ENCODE peak calls at places on chromosomes 5 and 9, in nine cellular contexts. I, T, H, P, A, Q, L, F and R are unnamed samples.

GRCh38 chr5:90640484-90641059 is 82.0 kb downstream of the ADGRV1 start:
- DNase-seq in I (no peak), T (no peak), H (no peak), P (no peak), A (no peak), Q (no peak), L (peak; percentile 9), F (no peak), R (no peak)

GRCh38 chr5:67725591-67725990 is 490.0 kb upstream of the PIK3R1 start:
- DNase-seq in I (no peak), T (peak; percentile 5), H (no peak), P (no peak), A (no peak), Q (no peak), L (no peak), F (peak; percentile 2), R (no peak)

GRCh38 chr9:123108976-123109375 is 75.5 kb downstream of the GPR21 start:
- DNase-seq in I (no peak), T (no peak), H (no peak), P (no peak), A (no peak), Q (no peak), L (no peak), F (no peak), R (no peak)

GRCh38 chr5:141513627-141514329 is 24.9 kb downstream of the PCDHGC5 start:
- DNase-seq in I (peak; percentile 76), T (peak; percentile 90), H (peak; percentile 92), P (peak; percentile 74), A (no peak), Q (no peak), L (peak; percentile 70), F (peak; percentile 79), R (peak; percentile 80)

GRCh38 chr9:86939311-86939710 is 8.0 kb downstream of the GAS1 start:
- DNase-seq in I (no peak), T (no peak), H (no peak), P (no peak), A (no peak), Q (no peak), L (no peak), F (no peak), R (no peak)

GRCh38 chr5:78887384-78888118 is 97.6 kb downstream of the ARSB start:
- DNase-seq in I (no peak), T (no peak), H (no peak), P (no peak), A (no peak), Q (no peak), L (no peak), F (no peak), R (no peak)

GRCh38 chr5:17314907-17315471 is 97.6 kb downstream of the BASP1 start:
- DNase-seq in I (peak; percentile 7), T (peak; percentile 43), H (peak; percentile 78), P (peak; percentile 54), A (no peak), Q (no peak), L (no peak), F (peak; percentile 61), R (no peak)

GRCh38 chr9:16191691-16192402 is 639.0 kb downstream of the CCDC171 start:
- DNase-seq in I (peak; percentile 71), T (peak; percentile 95), H (peak; percentile 87), P (peak; percentile 44), A (peak; percentile 84), Q (peak; percentile 84), L (peak; percentile 86), F (peak; percentile 89), R (peak; percentile 93)

GRCh38 chr9:70108181-70108580 is 64.5 kb downstream of the MAMDC2 start:
- DNase-seq in I (no peak), T (peak; percentile 17), H (no peak), P (no peak), A (no peak), Q (no peak), L (no peak), F (no peak), R (no peak)

GRCh38 chr5:144276034-144276822 is 105.6 kb downstream of the KCTD16 start:
- DNase-seq in I (peak; percentile 16), T (no peak), H (no peak), P (no peak), A (no peak), Q (no peak), L (no peak), F (peak; percentile 29), R (no peak)

GRCh38 chr9:4890242-4890641 is 94.8 kb upstream of the JAK2 start:
- DNase-seq in I (no peak), T (no peak), H (no peak), P (no peak), A (no peak), Q (no peak), L (no peak), F (no peak), R (no peak)

GRCh38 chr5:172503925-172504730 is 49.8 kb upstream of the SH3PXD2B start:
- DNase-seq in I (no peak), T (peak; percentile 44), H (no peak), P (no peak), A (peak; percentile 53), Q (no peak), L (no peak), F (no peak), R (no peak)

GRCh38 chr5:142825378-142826089 is 55.4 kb downstream of the ARHGAP26 start:
- DNase-seq in I (no peak), T (no peak), H (no peak), P (no peak), A (no peak), Q (peak; percentile 62), L (no peak), F (no peak), R (no peak)

GRCh38 chr9:129626944-129627297 is 958 bp downstream of the NTMT1 start:
- DNase-seq in I (no peak), T (peak; percentile 82), H (peak; percentile 72), P (no peak), A (no peak), Q (no peak), L (no peak), F (peak; percentile 33), R (no peak)

GRCh38 chr5:91006708-91007107 is 376.4 kb downstream of the ARRDC3 start:
- DNase-seq in I (no peak), T (no peak), H (no peak), P (no peak), A (no peak), Q (no peak), L (no peak), F (no peak), R (no peak)

DNA sequence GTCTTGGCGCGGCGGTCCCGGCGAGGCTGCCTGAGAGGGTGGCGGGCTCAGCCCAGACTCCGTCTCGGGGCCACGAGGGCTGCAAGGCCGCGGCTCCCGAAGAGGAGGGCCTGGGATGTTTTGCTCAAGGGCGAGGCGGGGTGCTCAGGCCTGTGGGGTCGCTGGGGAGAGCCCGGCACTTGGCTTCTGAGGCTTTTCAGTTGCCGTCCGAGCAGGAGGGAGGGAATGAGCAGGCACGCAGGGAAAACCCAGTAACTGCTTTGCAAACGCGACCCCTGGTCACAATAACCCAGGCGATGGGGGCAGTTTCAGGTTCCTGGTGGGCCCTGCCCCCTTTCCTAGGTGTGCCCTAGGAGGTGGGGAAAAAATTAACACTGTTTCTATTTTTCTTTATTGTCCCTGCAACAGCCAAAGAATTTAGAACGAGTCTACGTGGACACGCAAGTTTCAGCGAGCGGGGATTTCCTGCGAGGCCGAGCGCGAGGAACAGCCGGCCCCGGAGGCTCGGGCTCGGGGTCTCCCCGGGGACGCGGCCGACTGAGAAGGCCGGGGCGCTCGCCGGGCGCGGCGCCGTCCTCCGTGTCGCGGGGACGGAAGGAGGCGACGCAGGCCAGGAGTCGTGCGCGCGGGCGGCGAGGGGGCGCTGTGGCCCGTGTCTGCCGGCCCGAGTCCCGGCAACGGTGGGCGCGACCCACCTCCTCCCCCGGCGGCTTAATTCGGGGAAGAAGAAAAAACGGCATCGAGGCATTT is 3.3 kb upstream of the IRX2 start:
- DNase-seq in I (no peak), T (no peak), H (no peak), P (no peak), A (no peak), Q (no peak), L (peak; percentile 56), F (no peak), R (peak; percentile 76)
- TF ChIP-seq CTCF in I (no peak), T (no peak), H (no peak), P (no peak), A (no peak), Q (no peak), L (peak; percentile 59), F (no peak), R (peak; percentile 31)

GRCh38 chr5:173513521-173513991 is 102.9 kb downstream of the BOD1 start:
- DNase-seq in I (peak; percentile 71), T (peak; percentile 25), H (peak; percentile 56), P (no peak), A (no peak), Q (no peak), L (no peak), F (no peak), R (no peak)
- TF ChIP-seq CTCF in I (peak; percentile 54), T (no peak), H (peak; percentile 17), P (no peak), A (no peak), Q (no peak), L (no peak), F (no peak), R (no peak)

GRCh38 chr9:109789582-109790360 is 9.8 kb downstream of the PALM2AKAP2 start:
- DNase-seq in I (no peak), T (no peak), H (no peak), P (no peak), A (no peak), Q (no peak), L (no peak), F (no peak), R (no peak)
- TF ChIP-seq CTCF in I (no peak), T (no peak), H (no peak), P (no peak), A (no peak), Q (no peak), L (no peak), F (no peak), R (no peak)

GRCh38 chr5:14871573-14872069 is at the start of gene ANKH:
- DNase-seq in I (no peak), T (peak; percentile 84), H (peak; percentile 64), P (no peak), A (peak; percentile 89), Q (peak; percentile 45), L (peak; percentile 70), F (peak; percentile 69), R (peak; percentile 86)

GRCh38 chr5:14871084-14871572 is 450 bp downstream of the ANKH start:
- DNase-seq in I (no peak), T (no peak), H (no peak), P (no peak), A (peak; percentile 71), Q (no peak), L (peak; percentile 25), F (no peak), R (peak; percentile 37)

GRCh38 chr5:14869286-14870164 is 2.1 kb downstream of the ANKH start:
- DNase-seq in I (no peak), T (no peak), H (peak; percentile 7), P (no peak), A (no peak), Q (no peak), L (no peak), F (no peak), R (no peak)

GRCh38 chr5:14868771-14869170 is 2.8 kb downstream of the ANKH start:
- DNase-seq in I (no peak), T (no peak), H (no peak), P (no peak), A (no peak), Q (no peak), L (no peak), F (no peak), R (no peak)

GRCh38 chr5:14870347-14871083 is 1.1 kb downstream of the ANKH start:
- DNase-seq in I (no peak), T (no peak), H (no peak), P (no peak), A (no peak), Q (no peak), L (no peak), F (no peak), R (peak; percentile 24)
- TF ChIP-seq CTCF in I (peak; percentile 16), T (no peak), H (no peak), P (peak; percentile 7), A (peak; percentile 9), Q (no peak), L (no peak), F (no peak), R (no peak)